ENCODE peak calls at places on chromosomes 4 and X, in eight cellular contexts. K is naive thymus-derived CD4-positive, alpha-beta T cell; E is left lung; O is SJSA1; S is CD8-positive, alpha-beta memory T cell; T is neural progenitor cell; Y is aorta; J is transverse colon. A is an unnamed sample.

GRCh38 chr4:138775890-138776289 is 239.7 kb upstream of the NOCT start:
- DNase-seq in K (no peak), E (no peak), O (no peak), S (no peak), T (peak; percentile 13), Y (no peak), J (no peak), A (no peak)

GRCh38 chr4:114921790-114922581 is 191.4 kb downstream of the NDST4 start:
- DNase-seq in K (no peak), E (no peak), O (no peak), S (no peak), T (peak; percentile 30), Y (no peak), J (peak; percentile 6), A (peak; percentile 31)

GRCh38 chr4:168615294-168615693 is 118.4 kb downstream of the PALLD start:
- DNase-seq in K (no peak), E (no peak), O (peak; percentile 67), S (no peak), T (peak; percentile 76), Y (no peak), J (no peak), A (no peak)

GRCh38 chrX:150856785-150857184 is 41.7 kb downstream of the CD99L2 start:
- DNase-seq in K (no peak), E (no peak), O (no peak), S (no peak), T (no peak), Y (no peak), J (no peak), A (no peak)

GRCh38 chrX:56763556-56764152 is 34.6 kb downstream of the NBDY start:
- DNase-seq in K (no peak), E (peak; percentile 80), O (no peak), S (peak; percentile 84), T (peak; percentile 67), Y (peak; percentile 86), J (peak; percentile 88), A (no peak)

GRCh38 chrX:149205937-149206336 is 299.2 kb downstream of the IDS start:
- DNase-seq in K (no peak), E (no peak), O (no peak), S (no peak), T (no peak), Y (no peak), J (no peak), A (no peak)

GRCh38 chrX:30308263-30309138 is 689 bp downstream of the NR0B1 start:
- DNase-seq in K (no peak), E (no peak), O (peak; percentile 88), S (no peak), T (peak; percentile 44), Y (peak; percentile 40), J (no peak), A (peak; percentile 24)

GRCh38 chrX:39725114-39725513 is 372.6 kb downstream of the BCOR start:
- DNase-seq in K (no peak), E (no peak), O (no peak), S (no peak), T (no peak), Y (no peak), J (no peak), A (no peak)

GRCh38 chrX:153793291-153793690 is 884 bp downstream of the IDH3G start:
- DNase-seq in K (no peak), E (no peak), O (no peak), S (no peak), T (no peak), Y (no peak), J (no peak), A (no peak)

GRCh38 chr4:29459926-29460325 is 1260.2 kb upstream of the PCDH7 start:
- DNase-seq in K (no peak), E (no peak), O (no peak), S (no peak), T (no peak), Y (no peak), J (no peak), A (no peak)

GRCh38 chr4:182749768-182750167 is 167.4 kb downstream of the DCTD start:
- DNase-seq in K (no peak), E (no peak), O (no peak), S (no peak), T (no peak), Y (no peak), J (no peak), A (no peak)

GRCh38 chr4:182745268-182745667 is 171.9 kb downstream of the DCTD start:
- DNase-seq in K (no peak), E (no peak), O (no peak), S (no peak), T (no peak), Y (no peak), J (no peak), A (no peak)

GRCh38 chr4:182746876-182747275 is 170.3 kb downstream of the DCTD start:
- DNase-seq in K (no peak), E (no peak), O (no peak), S (no peak), T (no peak), Y (no peak), J (no peak), A (no peak)

GRCh38 chr4:182748949-182749348 is 168.2 kb downstream of the DCTD start:
- DNase-seq in K (no peak), E (no peak), O (no peak), S (no peak), T (no peak), Y (no peak), J (no peak), A (no peak)

DNA sequence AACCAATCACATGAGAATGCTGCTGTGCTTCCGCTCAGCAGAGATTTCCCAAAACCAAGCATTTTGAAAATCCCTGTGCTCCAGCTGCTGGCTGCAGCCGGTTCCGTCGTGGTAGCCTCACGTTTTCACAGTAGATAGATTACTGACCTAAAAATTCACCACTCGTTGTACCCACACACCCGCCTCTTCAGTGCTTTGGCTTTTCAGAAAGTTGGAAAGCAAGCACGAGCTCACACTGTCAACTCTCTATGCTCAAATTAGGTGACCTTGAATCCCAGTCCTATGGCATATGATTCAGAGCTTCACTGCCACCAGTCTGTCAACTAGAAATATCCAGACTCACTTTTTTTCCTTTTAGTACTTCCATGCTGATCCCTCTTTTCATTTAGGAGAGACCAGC is 168.9 kb downstream of the DCTD start:
- DNase-seq in K (no peak), E (no peak), O (no peak), S (no peak), T (no peak), Y (no peak), J (no peak), A (no peak)
- H3K27ac ChIP-seq in K (no peak overlapping the region), E (no peak overlapping the region), O (peak overlapping the region; percentile 10), S (no peak overlapping the region), T (no peak overlapping the region), Y (no peak overlapping the region), J (no peak overlapping the region), A (no peak overlapping the region)

GRCh38 chr4:123505077-123505456 is 108.5 kb downstream of the SPRY1 start:
- DNase-seq in K (no peak), E (no peak), O (no peak), S (no peak), T (peak; percentile 27), Y (no peak), J (no peak), A (no peak)
- H3K4me3 ChIP-seq in K (no peak overlapping the region), E (peak overlapping the region; percentile 32), O (peak overlapping the region; percentile 45), S (no peak overlapping the region), T (peak overlapping the region; percentile 57), Y (peak overlapping the region; percentile 57), J (peak overlapping the region; percentile 35), A (peak overlapping the region; percentile 64)

GRCh38 chr4:1195894-1196401 is 23.6 kb upstream of the SPON2 start:
- DNase-seq in K (no peak), E (peak; percentile 30), O (no peak), S (no peak), T (no peak), Y (no peak), J (no peak), A (no peak)

GRCh38 chr4:1198070-1198844 is 25.9 kb upstream of the SPON2 start:
- DNase-seq in K (no peak), E (no peak), O (no peak), S (no peak), T (no peak), Y (no peak), J (peak; percentile 29), A (no peak)

GRCh38 chr4:1194028-1194900 is 21.9 kb upstream of the SPON2 start:
- DNase-seq in K (no peak), E (peak; percentile 61), O (peak; percentile 54), S (no peak), T (no peak), Y (peak; percentile 83), J (peak; percentile 58), A (no peak)

GRCh38 chr4:1195109-1195671 is 22.8 kb upstream of the SPON2 start:
- DNase-seq in K (no peak), E (peak; percentile 32), O (no peak), S (no peak), T (no peak), Y (peak; percentile 53), J (no peak), A (no peak)

DNA sequence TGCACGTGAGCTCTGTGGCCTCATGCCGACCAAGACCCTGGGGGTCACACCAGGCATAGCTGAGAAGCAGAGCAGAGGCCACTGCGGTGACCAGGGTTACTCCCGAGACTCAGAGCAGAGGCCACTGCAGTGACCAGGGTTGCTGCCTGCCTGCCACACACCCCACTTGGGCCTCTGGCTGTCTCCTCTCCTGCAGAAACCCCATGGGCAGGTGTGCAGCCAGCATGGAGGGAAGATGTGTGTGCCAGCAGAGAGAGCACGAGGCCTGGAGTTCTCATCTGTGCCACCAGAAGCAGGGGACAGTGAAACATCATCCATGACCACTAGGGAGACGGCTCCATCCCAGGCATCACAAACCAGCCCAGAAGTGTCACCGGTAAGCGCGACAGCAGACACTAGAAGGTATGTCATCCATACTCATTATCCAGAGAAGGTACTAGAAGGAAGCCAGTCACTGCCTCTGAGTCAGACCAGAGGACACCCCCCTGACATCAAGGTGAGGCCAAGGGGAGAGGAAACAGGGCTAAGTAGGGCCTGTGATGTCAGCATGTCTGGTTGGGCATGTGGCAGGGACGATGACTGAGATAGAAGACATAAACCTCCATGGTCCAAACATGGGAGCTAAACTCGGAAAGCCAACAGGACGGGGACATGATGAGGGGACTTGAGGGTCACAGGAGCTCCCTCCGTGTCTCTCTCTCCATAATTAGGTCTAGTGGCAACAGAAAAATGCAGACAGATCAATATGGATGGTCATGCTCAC is 24.2 kb upstream of the SPON2 start:
- DNase-seq in K (no peak), E (no peak), O (no peak), S (no peak), T (no peak), Y (no peak), J (no peak), A (no peak)
- H3K4me1 ChIP-seq in K (peaks cover 16% of the 10 kb centered on the region), E (peaks cover 49% of the 10 kb centered on the region), O (peaks cover 32% of the 10 kb centered on the region), S (peaks cover 17% of the 10 kb centered on the region), T (no peaks in the 10 kb centered on the region), Y (no peaks in the 10 kb centered on the region), J (peaks cover 41% of the 10 kb centered on the region), A (peaks cover 49% of the 10 kb centered on the region)

GRCh38 chr4:48428926-48429325 is 54.2 kb upstream of the SLC10A4 start:
- DNase-seq in K (no peak), E (no peak), O (no peak), S (no peak), T (no peak), Y (no peak), J (no peak), A (no peak)

GRCh38 chr4:48432017-48432416 is 51.1 kb upstream of the SLC10A4 start:
- DNase-seq in K (no peak), E (no peak), O (no peak), S (no peak), T (no peak), Y (no peak), J (no peak), A (no peak)

GRCh38 chr4:48431401-48431800 is 51.7 kb upstream of the SLC10A4 start:
- DNase-seq in K (no peak), E (no peak), O (no peak), S (peak; percentile 3), T (no peak), Y (no peak), J (no peak), A (no peak)

GRCh38 chr4:48429709-48430474 is 53.3 kb upstream of the SLC10A4 start:
- DNase-seq in K (no peak), E (no peak), O (no peak), S (no peak), T (peak; percentile 73), Y (no peak), J (no peak), A (no peak)
- H3K27ac ChIP-seq in K (no peak overlapping the region), E (no peak overlapping the region), O (no peak overlapping the region), S (no peak overlapping the region), T (peak overlapping the region; percentile 88), Y (no peak overlapping the region), J (no peak overlapping the region), A (no peak overlapping the region)